ENCODE peak calls at places on chromosomes 13 and 19, in five cellular contexts. X is pancreas, H is tibial nerve, K is AG10803, T is epithelial cell of esophagus. O is an unnamed sample.

GRCh38 chr13:106143392-106143791 is 392.1 kb downstream of the EFNB2 start:
- DNase-seq in X (no peak), H (no peak), K (peak; percentile 34), T (no peak), O (no peak)

GRCh38 chr19:36489920-36490415 is 607 bp upstream of the ZNF566 start:
- DNase-seq in X (peak; percentile 82), H (no peak), K (peak; percentile 93), T (peak; percentile 91), O (peak; percentile 96)

GRCh38 chr13:31012285-31013024 is 80.0 kb downstream of the TEX26 start:
- DNase-seq in X (no peak), H (no peak), K (peak; percentile 32), T (peak; percentile 31), O (peak; percentile 33)

GRCh38 chr19:32219392-32219791 is 126.0 kb upstream of the ZNF507 start:
- DNase-seq in X (no peak), H (no peak), K (no peak), T (no peak), O (no peak)

GRCh38 chr19:3986260-3987041 is 1.2 kb upstream of the EEF2 start:
- DNase-seq in X (peak; percentile 58), H (peak; percentile 56), K (peak; percentile 80), T (peak; percentile 85), O (peak; percentile 68)

GRCh38 chr13:37995052-37995451 is 125.5 kb upstream of the TRPC4 start:
- DNase-seq in X (no peak), H (no peak), K (no peak), T (no peak), O (peak; percentile 42)

GRCh38 chr13:98488736-98489135 is 88.2 kb downstream of the STK24 start:
- DNase-seq in X (no peak), H (no peak), K (no peak), T (no peak), O (no peak)

GRCh38 chr13:23504188-23504587 is 66.0 kb upstream of the TNFRSF19 start:
- DNase-seq in X (no peak), H (no peak), K (peak; percentile 63), T (no peak), O (peak; percentile 19)

GRCh38 chr19:31139871-31140505 is 209.2 kb downstream of the TSHZ3 start:
- DNase-seq in X (no peak), H (no peak), K (peak; percentile 86), T (peak; percentile 81), O (peak; percentile 85)

GRCh38 chr19:53157601-53158000 is 1.3 kb downstream of the ZNF347 start:
- DNase-seq in X (peak; percentile 20), H (no peak), K (peak; percentile 8), T (peak; percentile 1), O (no peak)

GRCh38 chr19:48364564-48365363 is 597 bp downstream of the SYNGR4 start:
- DNase-seq in X (peak; percentile 35), H (no peak), K (no peak), T (no peak), O (no peak)

GRCh38 chr13:94309997-94310842 is 169.3 kb downstream of the DCT start:
- DNase-seq in X (no peak), H (no peak), K (peak; percentile 88), T (peak; percentile 80), O (peak; percentile 79)

GRCh38 chr13:95505265-95505664 is 47.3 kb upstream of the CLDN10 start:
- DNase-seq in X (no peak), H (no peak), K (no peak), T (peak; percentile 61), O (no peak)

GRCh38 chr13:73952683-73953082 is 181.5 kb downstream of the KLF12 start:
- DNase-seq in X (no peak), H (no peak), K (peak; percentile 17), T (no peak), O (peak; percentile 9)

GRCh38 chr13:29507356-29507755 is 88.1 kb downstream of the SLC7A1 start:
- DNase-seq in X (no peak), H (no peak), K (peak; percentile 53), T (no peak), O (no peak)

GRCh38 chr13:40220299-40220935 is 446.0 kb downstream of the FOXO1 start:
- DNase-seq in X (no peak), H (no peak), K (peak; percentile 16), T (no peak), O (peak; percentile 59)

GRCh38 chr19:13917888-13918406 is 11.9 kb downstream of the CC2D1A start:
- DNase-seq in X (no peak), H (no peak), K (no peak), T (no peak), O (no peak)

GRCh38 chr13:31167490-31167889 is 5.8 kb upstream of the HSPH1 start:
- DNase-seq in X (no peak), H (no peak), K (no peak), T (peak; percentile 7), O (no peak)

GRCh38 chr19:4388171-4389063 is 11.9 kb downstream of the SH3GL1 start:
- DNase-seq in X (peak; percentile 29), H (no peak), K (peak; percentile 49), T (no peak), O (no peak)

GRCh38 chr13:110683203-110683883 is 22.6 kb downstream of the CARS2 start:
- DNase-seq in X (no peak), H (no peak), K (peak; percentile 32), T (peak; percentile 32), O (no peak)

GRCh38 chr13:25821761-25822160 is 230.1 kb downstream of the SHISA2 start:
- DNase-seq in X (no peak), H (no peak), K (no peak), T (no peak), O (no peak)

DNA sequence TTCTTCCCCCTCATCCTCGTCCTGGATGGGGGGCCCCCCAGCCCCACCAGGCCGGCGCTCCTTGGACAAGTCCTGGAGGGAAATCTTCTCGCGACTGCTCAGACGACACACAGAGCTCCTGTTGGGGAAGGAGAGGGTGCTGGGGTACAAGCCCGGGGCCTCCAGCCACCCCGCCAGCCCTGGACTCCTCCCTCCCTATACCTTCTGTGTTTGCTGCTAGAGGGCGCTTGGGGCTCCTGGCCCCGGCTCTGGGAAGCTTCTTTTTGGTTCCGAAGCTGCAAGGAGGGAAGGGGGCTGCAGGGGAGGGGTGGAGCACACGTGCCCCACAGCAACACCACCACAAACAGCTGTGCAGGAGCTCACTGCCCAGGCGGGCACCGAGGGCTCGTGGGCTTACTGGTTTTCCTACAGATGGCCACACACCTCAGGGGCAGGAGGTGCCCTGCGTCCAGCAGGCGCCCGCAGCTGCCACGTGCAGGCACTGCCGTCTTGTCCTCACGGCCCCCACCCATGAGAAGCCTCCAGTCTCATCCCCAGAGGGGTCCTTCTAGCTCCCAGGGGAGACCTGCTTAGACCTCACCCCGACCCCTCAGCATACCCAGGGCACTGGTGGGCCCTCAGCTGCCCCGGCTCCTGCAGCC is 20.5 kb downstream of the EPS8L1 start:
- DNase-seq in X (no peak), H (no peak), K (no peak), T (no peak), O (no peak)
- TF ChIP-seq CTCF in X (no peak), H (no peak), K (no peak), T (no peak), O (no peak)

DNA sequence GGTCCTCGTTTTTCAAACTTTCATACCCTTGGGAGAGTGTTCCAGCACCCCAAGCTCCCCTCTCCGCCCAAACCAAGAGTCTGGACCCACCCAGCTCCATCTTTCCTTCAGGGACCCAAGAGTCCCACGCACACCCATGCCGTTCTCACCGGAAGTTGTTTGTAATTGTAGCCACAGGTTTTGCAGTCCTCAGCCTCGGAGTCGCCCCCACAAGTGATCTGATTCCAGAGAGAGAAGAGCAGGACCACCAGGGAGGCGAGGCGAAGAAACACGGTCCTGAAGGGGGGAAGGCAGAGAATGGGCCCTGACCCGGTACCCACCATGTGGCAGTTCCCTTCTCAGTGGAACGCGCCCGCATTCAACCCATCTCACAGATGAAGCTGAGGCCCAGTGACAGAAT is 3.4 kb upstream of the LENG1 start:
- DNase-seq in X (no peak), H (no peak), K (no peak), T (no peak), O (no peak)
- H3K4me3 ChIP-seq in X (no peak overlapping the region), H (no peak overlapping the region), K (peak overlapping the region; percentile 65), T (no peak overlapping the region), O (no peak overlapping the region)

DNA sequence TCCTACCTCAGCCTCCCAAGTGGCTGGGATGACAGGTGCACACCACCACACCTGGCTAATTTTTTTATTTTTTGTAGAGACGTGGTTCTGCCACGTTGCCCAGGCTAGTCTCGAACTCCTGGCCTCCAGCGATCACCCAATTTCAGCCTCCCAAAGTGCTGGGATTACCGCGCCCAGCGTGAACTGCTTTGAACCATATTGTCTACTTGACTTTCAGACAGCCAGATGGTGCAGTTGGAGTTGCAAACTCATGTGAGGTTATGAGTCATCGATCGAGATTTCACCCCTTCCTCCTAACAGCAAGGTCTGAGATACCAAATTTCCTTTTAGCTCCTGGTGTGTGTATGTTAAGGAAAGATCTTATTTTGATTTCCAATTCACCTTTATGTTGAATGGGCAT is 2.7 kb downstream of the SLC27A1 start:
- DNase-seq in X (no peak), H (no peak), K (peak; percentile 93), T (peak; percentile 74), O (peak; percentile 75)
- TF ChIP-seq CTCF in X (no peak), H (no peak), K (no peak), T (no peak), O (no peak)

GRCh38 chr13:101626925-101627555 is 174.6 kb downstream of the ITGBL1 start:
- DNase-seq in X (no peak), H (no peak), K (no peak), T (no peak), O (no peak)
- H3K4me3 ChIP-seq in X (no peak overlapping the region), H (peak overlapping the region; percentile 29), K (peak overlapping the region; percentile 36), T (no peak overlapping the region), O (no peak overlapping the region)

DNA sequence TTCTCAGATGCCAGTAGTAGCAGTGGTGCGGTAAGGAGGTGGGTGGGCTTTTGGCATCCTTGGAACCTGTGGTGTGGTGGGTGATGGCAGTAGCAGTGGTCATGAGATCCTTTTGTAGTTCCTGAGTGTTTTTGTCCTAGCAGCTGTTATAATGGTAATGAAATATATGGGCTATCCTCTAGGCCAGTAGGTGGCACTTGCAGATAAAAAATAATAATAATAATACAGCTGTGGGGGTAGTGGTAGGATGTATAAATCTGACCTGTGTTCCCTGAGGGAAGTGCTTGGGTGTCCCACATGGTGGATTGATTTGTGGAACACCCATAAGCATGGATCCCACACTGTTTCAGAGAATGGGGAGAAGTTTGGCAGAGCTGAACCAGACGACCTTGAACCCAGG is 334.0 kb downstream of the SLITRK5 start:
- DNase-seq in X (no peak), H (no peak), K (peak; percentile 7), T (peak; percentile 16), O (no peak)
- TF ChIP-seq CTCF in X (no peak), H (no peak), K (peak; percentile 34), T (peak; percentile 30), O (peak; percentile 34)

GRCh38 chr19:46015080-46015960 is 7.5 kb downstream of the PGLYRP1 start:
- DNase-seq in X (peak; percentile 82), H (no peak), K (peak; percentile 23), T (peak; percentile 83), O (no peak)
- H3K4me3 ChIP-seq in X (no peak overlapping the region), H (no peak overlapping the region), K (no peak overlapping the region), T (peak overlapping the region; percentile 15), O (peak overlapping the region; percentile 9)

GRCh38 chr19:1252221-1252817 is 3.9 kb downstream of the MIDN start:
- DNase-seq in X (peak; percentile 92), H (peak; percentile 85), K (peak; percentile 99), T (peak; percentile 96), O (peak; percentile 62)

GRCh38 chr19:1251503-1252220 is 3.3 kb downstream of the MIDN start:
- DNase-seq in X (peak; percentile 91), H (no peak), K (no peak), T (no peak), O (no peak)

GRCh38 chr19:1253514-1254080 is 5.2 kb downstream of the MIDN start:
- DNase-seq in X (no peak), H (no peak), K (peak; percentile 83), T (no peak), O (no peak)

GRCh38 chr19:1254081-1254527 is 5.7 kb downstream of the MIDN start:
- DNase-seq in X (no peak), H (no peak), K (no peak), T (no peak), O (no peak)

GRCh38 chr19:1252818-1253513 is 4.6 kb downstream of the MIDN start:
- DNase-seq in X (peak; percentile 94), H (peak; percentile 87), K (peak; percentile 99), T (peak; percentile 96), O (peak; percentile 94)
- TF ChIP-seq CTCF in X (no peak), H (peak; percentile 58), K (peak; percentile 17), T (no peak), O (peak; percentile 22)